ENCODE peak calls at places on chromosome 11, in four cellular contexts. One of them, this sample, is unnamed.

GRCh38 chr11:2475151-2475918 is 30.5 kb downstream of the KCNQ1 start:
- DNase-seq in esophagus muscularis mucosa: peak; percentile 75
- DNase-seq in endothelial cell of umbilical vein: no peak
- DNase-seq in HCT116: no peak
- DNase-seq in this sample: no peak

GRCh38 chr11:12239396-12240298 is 129.3 kb downstream of the MICAL2 start:
- DNase-seq in esophagus muscularis mucosa: no peak
- DNase-seq in endothelial cell of umbilical vein: peak; percentile 89
- DNase-seq in HCT116: no peak
- DNase-seq in this sample: no peak

GRCh38 chr11:70547386-70547785 is 149.1 kb downstream of the CTTN start:
- DNase-seq in esophagus muscularis mucosa: no peak
- DNase-seq in endothelial cell of umbilical vein: no peak
- DNase-seq in HCT116: no peak
- DNase-seq in this sample: no peak

GRCh38 chr11:95652002-95652472 is 137.5 kb downstream of the FAM76B start:
- DNase-seq in esophagus muscularis mucosa: no peak
- DNase-seq in endothelial cell of umbilical vein: peak; percentile 74
- DNase-seq in HCT116: no peak
- DNase-seq in this sample: no peak

GRCh38 chr11:35811783-35812182 is 132.1 kb upstream of the LDLRAD3 start:
- DNase-seq in esophagus muscularis mucosa: no peak
- DNase-seq in endothelial cell of umbilical vein: no peak
- DNase-seq in HCT116: no peak
- DNase-seq in this sample: no peak

GRCh38 chr11:440065-441042 is 1.5 kb downstream of the ANO9 start:
- DNase-seq in esophagus muscularis mucosa: no peak
- DNase-seq in endothelial cell of umbilical vein: no peak
- DNase-seq in HCT116: no peak
- DNase-seq in this sample: no peak

GRCh38 chr11:15742626-15743243 is 613.6 kb downstream of the SOX6 start:
- DNase-seq in esophagus muscularis mucosa: no peak
- DNase-seq in endothelial cell of umbilical vein: peak; percentile 31
- DNase-seq in HCT116: no peak
- DNase-seq in this sample: no peak

GRCh38 chr11:27703453-27703852 is 3.2 kb upstream of the BDNF start:
- DNase-seq in esophagus muscularis mucosa: no peak
- DNase-seq in endothelial cell of umbilical vein: peak; percentile 17
- DNase-seq in HCT116: no peak
- DNase-seq in this sample: no peak

GRCh38 chr11:104163100-104164027 is 583 bp downstream of the PDGFD start:
- DNase-seq in esophagus muscularis mucosa: no peak
- DNase-seq in endothelial cell of umbilical vein: peak; percentile 32
- DNase-seq in HCT116: no peak
- DNase-seq in this sample: no peak

GRCh38 chr11:34915136-34916013 is 804 bp downstream of the APIP start:
- DNase-seq in esophagus muscularis mucosa: no peak
- DNase-seq in endothelial cell of umbilical vein: no peak
- DNase-seq in HCT116: no peak
- DNase-seq in this sample: no peak

GRCh38 chr11:79100093-79100704 is 340.6 kb downstream of the TENM4 start:
- DNase-seq in esophagus muscularis mucosa: no peak
- DNase-seq in endothelial cell of umbilical vein: peak; percentile 68
- DNase-seq in HCT116: peak; percentile 12
- DNase-seq in this sample: peak; percentile 66

GRCh38 chr11:880447-880846 is 30.2 kb downstream of the CHID1 start:
- DNase-seq in esophagus muscularis mucosa: no peak
- DNase-seq in endothelial cell of umbilical vein: no peak
- DNase-seq in HCT116: no peak
- DNase-seq in this sample: no peak

GRCh38 chr11:1560618-1561251 is 11.3 kb downstream of the DUSP8 start:
- DNase-seq in esophagus muscularis mucosa: no peak
- DNase-seq in endothelial cell of umbilical vein: no peak
- DNase-seq in HCT116: no peak
- DNase-seq in this sample: no peak

GRCh38 chr11:111729441-111729840 is 36.7 kb downstream of the PPP2R1B start:
- DNase-seq in esophagus muscularis mucosa: no peak
- DNase-seq in endothelial cell of umbilical vein: peak; percentile 78
- DNase-seq in HCT116: no peak
- DNase-seq in this sample: no peak

GRCh38 chr11:86798988-86799387 is 1.4 kb upstream of the PRSS23 start:
- DNase-seq in esophagus muscularis mucosa: no peak
- DNase-seq in endothelial cell of umbilical vein: peak; percentile 41
- DNase-seq in HCT116: no peak
- DNase-seq in this sample: no peak

GRCh38 chr11:86800956-86801264 is 568 bp downstream of the PRSS23 start:
- DNase-seq in esophagus muscularis mucosa: no peak
- DNase-seq in endothelial cell of umbilical vein: no peak
- DNase-seq in HCT116: no peak
- DNase-seq in this sample: no peak

GRCh38 chr11:86799680-86800075 is 664 bp upstream of the PRSS23 start:
- DNase-seq in esophagus muscularis mucosa: no peak
- DNase-seq in endothelial cell of umbilical vein: peak; percentile 20
- DNase-seq in HCT116: no peak
- DNase-seq in this sample: no peak

GRCh38 chr11:86802146-86802545 is 1.8 kb downstream of the PRSS23 start:
- DNase-seq in esophagus muscularis mucosa: no peak
- DNase-seq in endothelial cell of umbilical vein: no peak
- DNase-seq in HCT116: no peak
- DNase-seq in this sample: no peak

GRCh38 chr11:86800076-86800955 is at the start of gene PRSS23:
- DNase-seq in esophagus muscularis mucosa: no peak
- DNase-seq in endothelial cell of umbilical vein: peak; percentile 77
- DNase-seq in HCT116: no peak
- DNase-seq in this sample: peak; percentile 41
- TF ChIP-seq POLR2AphosphoS5 in esophagus muscularis mucosa: peak; percentile 62
- TF ChIP-seq POLR2AphosphoS5 in endothelial cell of umbilical vein: peak; percentile 99
- TF ChIP-seq POLR2AphosphoS5 in HCT116: peak; percentile 58
- TF ChIP-seq POLR2AphosphoS5 in this sample: no peak

GRCh38 chr11:44615913-44616806 is 50.7 kb downstream of the CD82 start:
- DNase-seq in esophagus muscularis mucosa: no peak
- DNase-seq in endothelial cell of umbilical vein: no peak
- DNase-seq in HCT116: no peak
- DNase-seq in this sample: no peak

GRCh38 chr11:44611687-44612437 is 46.4 kb downstream of the CD82 start:
- DNase-seq in esophagus muscularis mucosa: no peak
- DNase-seq in endothelial cell of umbilical vein: no peak
- DNase-seq in HCT116: no peak
- DNase-seq in this sample: no peak

GRCh38 chr11:44615041-44615513 is 49.6 kb downstream of the CD82 start:
- DNase-seq in esophagus muscularis mucosa: no peak
- DNase-seq in endothelial cell of umbilical vein: no peak
- DNase-seq in HCT116: no peak
- DNase-seq in this sample: no peak

GRCh38 chr11:44613081-44613628 is 47.7 kb downstream of the CD82 start:
- DNase-seq in esophagus muscularis mucosa: no peak
- DNase-seq in endothelial cell of umbilical vein: no peak
- DNase-seq in HCT116: no peak
- DNase-seq in this sample: no peak

GRCh38 chr11:44614281-44614680 is 48.8 kb downstream of the CD82 start:
- DNase-seq in esophagus muscularis mucosa: no peak
- DNase-seq in endothelial cell of umbilical vein: no peak
- DNase-seq in HCT116: no peak
- DNase-seq in this sample: no peak
- TF ChIP-seq POLR2AphosphoS5 in esophagus muscularis mucosa: no peak
- TF ChIP-seq POLR2AphosphoS5 in endothelial cell of umbilical vein: no peak
- TF ChIP-seq POLR2AphosphoS5 in HCT116: no peak
- TF ChIP-seq POLR2AphosphoS5 in this sample: no peak

GRCh38 chr11:45899448-45900174 is 7.5 kb downstream of the FREY1 start:
- DNase-seq in esophagus muscularis mucosa: no peak
- DNase-seq in endothelial cell of umbilical vein: peak; percentile 70
- DNase-seq in HCT116: no peak
- DNase-seq in this sample: peak; percentile 90
- TF ChIP-seq POLR2AphosphoS5 in esophagus muscularis mucosa: peak; percentile 54
- TF ChIP-seq POLR2AphosphoS5 in endothelial cell of umbilical vein: peak; percentile 18
- TF ChIP-seq POLR2AphosphoS5 in HCT116: no peak
- TF ChIP-seq POLR2AphosphoS5 in this sample: no peak

DNA sequence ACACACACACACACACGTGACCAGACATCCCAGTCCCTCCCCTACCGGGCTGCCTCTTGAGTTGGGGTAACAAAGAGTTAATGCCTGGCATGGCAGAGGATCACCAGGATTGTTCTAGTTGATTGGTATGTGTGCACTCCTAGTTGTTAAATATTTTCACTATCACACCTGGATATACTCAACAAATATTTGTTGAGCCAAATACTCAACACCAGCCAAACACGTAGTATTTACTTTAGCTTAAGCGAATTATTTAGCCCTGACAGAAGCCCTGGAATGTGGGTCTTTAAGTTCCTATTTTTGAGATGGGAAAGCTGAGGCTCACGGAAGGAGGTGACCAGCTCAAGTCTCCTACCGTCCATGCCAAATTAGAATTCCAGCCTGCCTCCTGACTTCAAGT is 10.5 kb downstream of the CD3E start:
- DNase-seq in esophagus muscularis mucosa: no peak
- DNase-seq in endothelial cell of umbilical vein: no peak
- DNase-seq in HCT116: no peak
- DNase-seq in this sample: no peak
- TF ChIP-seq POLR2AphosphoS5 in esophagus muscularis mucosa: no peak
- TF ChIP-seq POLR2AphosphoS5 in endothelial cell of umbilical vein: no peak
- TF ChIP-seq POLR2AphosphoS5 in HCT116: no peak
- TF ChIP-seq POLR2AphosphoS5 in this sample: no peak

DNA sequence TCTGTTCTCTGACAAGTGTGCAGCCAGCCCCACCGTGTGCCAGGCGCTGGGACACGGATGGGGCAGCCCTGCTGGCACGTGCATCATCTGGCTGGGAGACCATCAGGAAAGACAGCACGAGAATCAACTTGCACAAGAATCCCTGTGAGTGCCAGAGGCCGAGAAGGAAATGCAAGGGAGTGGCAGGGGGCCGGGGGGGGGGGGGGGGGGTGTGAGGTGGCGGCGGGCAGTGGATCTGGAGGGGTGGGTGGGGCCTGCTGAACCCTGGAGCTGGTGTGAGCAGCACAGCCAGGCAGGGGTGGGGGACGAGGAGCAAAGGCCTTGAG is 14.0 kb upstream of the FLRT1 start:
- DNase-seq in esophagus muscularis mucosa: no peak
- DNase-seq in endothelial cell of umbilical vein: no peak
- DNase-seq in HCT116: no peak
- DNase-seq in this sample: no peak
- TF ChIP-seq POLR2AphosphoS5 in esophagus muscularis mucosa: no peak
- TF ChIP-seq POLR2AphosphoS5 in endothelial cell of umbilical vein: no peak
- TF ChIP-seq POLR2AphosphoS5 in HCT116: no peak
- TF ChIP-seq POLR2AphosphoS5 in this sample: no peak

GRCh38 chr11:4680341-4680740 is 17.3 kb downstream of the OR51E2 start:
- DNase-seq in esophagus muscularis mucosa: no peak
- DNase-seq in endothelial cell of umbilical vein: no peak
- DNase-seq in HCT116: no peak
- DNase-seq in this sample: no peak

GRCh38 chr11:4672470-4672869 is 25.2 kb downstream of the OR51E2 start:
- DNase-seq in esophagus muscularis mucosa: no peak
- DNase-seq in endothelial cell of umbilical vein: no peak
- DNase-seq in HCT116: no peak
- DNase-seq in this sample: no peak

GRCh38 chr11:4673781-4674180 is 23.9 kb downstream of the OR51E2 start:
- DNase-seq in esophagus muscularis mucosa: no peak
- DNase-seq in endothelial cell of umbilical vein: no peak
- DNase-seq in HCT116: no peak
- DNase-seq in this sample: no peak

GRCh38 chr11:4683020-4683419 is 14.6 kb downstream of the OR51E2 start:
- DNase-seq in esophagus muscularis mucosa: no peak
- DNase-seq in endothelial cell of umbilical vein: no peak
- DNase-seq in HCT116: no peak
- DNase-seq in this sample: no peak

DNA sequence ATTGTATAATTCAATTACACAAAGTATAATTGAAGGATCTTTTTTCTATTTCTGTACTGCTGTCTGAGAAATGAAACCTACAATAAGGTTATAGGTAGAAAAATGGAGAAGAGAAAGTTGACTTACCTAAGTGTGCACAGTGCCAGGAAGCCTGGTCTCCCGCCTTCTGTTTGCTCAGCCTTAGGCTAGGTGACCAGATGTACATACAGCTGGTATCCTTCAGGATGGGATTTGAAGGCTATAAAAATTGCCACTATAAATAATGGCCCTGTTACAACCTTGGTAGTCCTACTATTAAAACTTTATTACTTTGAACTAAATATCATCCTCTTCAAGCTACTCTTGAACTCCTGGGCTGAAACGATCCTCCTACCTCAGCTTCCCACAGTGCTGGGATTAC is 19.7 kb downstream of the OR51E2 start:
- DNase-seq in esophagus muscularis mucosa: no peak
- DNase-seq in endothelial cell of umbilical vein: no peak
- DNase-seq in HCT116: no peak
- DNase-seq in this sample: no peak
- TF ChIP-seq POLR2AphosphoS5 in esophagus muscularis mucosa: no peak
- TF ChIP-seq POLR2AphosphoS5 in endothelial cell of umbilical vein: no peak
- TF ChIP-seq POLR2AphosphoS5 in HCT116: no peak
- TF ChIP-seq POLR2AphosphoS5 in this sample: no peak

GRCh38 chr11:5591613-5592012 is 4.8 kb upstream of the TRIM6 start:
- DNase-seq in esophagus muscularis mucosa: no peak
- DNase-seq in endothelial cell of umbilical vein: no peak
- DNase-seq in HCT116: no peak
- DNase-seq in this sample: no peak
- TF ChIP-seq POLR2AphosphoS5 in esophagus muscularis mucosa: no peak
- TF ChIP-seq POLR2AphosphoS5 in endothelial cell of umbilical vein: no peak
- TF ChIP-seq POLR2AphosphoS5 in HCT116: no peak
- TF ChIP-seq POLR2AphosphoS5 in this sample: no peak

GRCh38 chr11:75467881-75468280 is 34.9 kb upstream of the KLHL35 start:
- DNase-seq in esophagus muscularis mucosa: no peak
- DNase-seq in endothelial cell of umbilical vein: no peak
- DNase-seq in HCT116: no peak
- DNase-seq in this sample: no peak
- TF ChIP-seq POLR2AphosphoS5 in esophagus muscularis mucosa: no peak
- TF ChIP-seq POLR2AphosphoS5 in endothelial cell of umbilical vein: no peak
- TF ChIP-seq POLR2AphosphoS5 in HCT116: no peak
- TF ChIP-seq POLR2AphosphoS5 in this sample: no peak